ENCODE peak calls at places on chromosomes 4 and X, in nine cellular contexts. L, U, S, O, M, B, Y, X and C are unnamed samples.

GRCh38 chr4:123505457-123506310 is 109.1 kb downstream of the SPRY1 start:
- DNase-seq in B (no peak), X (peak; percentile 63), U (peak; percentile 66), M (peak; percentile 52), O (peak; percentile 28), Y (peak; percentile 80), S (peak; percentile 69), L (peak; percentile 61), C (no peak)

GRCh38 chr4:3291969-3292570 is 751 bp upstream of the RGS12 start:
- DNase-seq in O (peak; percentile 57), M (peak; percentile 53), U (no peak), S (peak; percentile 85), Y (peak; percentile 61), L (peak; percentile 69), B (no peak), X (peak; percentile 77), C (peak; percentile 65)

GRCh38 chr4:88533937-88534750 is 10.6 kb upstream of the PYURF start:
- DNase-seq in X (no peak), U (no peak), B (peak; percentile 52), S (no peak), M (no peak), O (no peak), Y (no peak), L (no peak), C (no peak)

GRCh38 chr4:40481977-40482376 is 146.8 kb downstream of the CHRNA9 start:
- DNase-seq in O (no peak), L (no peak), U (no peak), Y (no peak), B (no peak), X (no peak), M (no peak), S (no peak), C (no peak)

GRCh38 chr4:68927165-68927564 is 24.4 kb downstream of the UGT2A3 start:
- DNase-seq in U (no peak), Y (no peak), S (no peak), M (no peak), L (no peak), X (no peak), B (no peak), O (no peak), C (no peak)

GRCh38 chrX:18548996-18549395 is 122.9 kb downstream of the RS1 start:
- DNase-seq in O (no peak), M (no peak), Y (no peak), S (no peak), U (no peak), B (no peak), X (no peak), L (no peak), C (no peak)

GRCh38 chrX:23815376-23815775 is 32.4 kb downstream of the SAT1 start:
- DNase-seq in L (no peak), M (no peak), U (no peak), S (no peak), O (no peak), B (no peak), X (no peak), Y (no peak), C (no peak)

GRCh38 chr4:144350706-144351105 is 210.2 kb upstream of the GYPA start:
- DNase-seq in B (no peak), X (no peak), M (no peak), Y (no peak), L (no peak), S (no peak), U (no peak), O (no peak), C (no peak)

GRCh38 chr4:145956288-145956890 is 17.8 kb upstream of the ZNF827 start:
- DNase-seq in O (peak; percentile 20), Y (peak; percentile 58), M (peak; percentile 71), X (peak; percentile 58), L (peak; percentile 4), B (no peak), U (no peak), S (no peak), C (no peak)

GRCh38 chrX:47200385-47201150 is 6.9 kb downstream of the UBA1 start:
- DNase-seq in X (peak; percentile 63), Y (no peak), U (peak; percentile 74), O (no peak), S (no peak), M (no peak), L (no peak), B (no peak), C (no peak)

GRCh38 chr4:184283659-184284335 is 66.1 kb upstream of the ENPP6 start:
- DNase-seq in S (no peak), O (no peak), X (no peak), U (peak; percentile 55), B (no peak), L (no peak), Y (no peak), M (no peak), C (no peak)

GRCh38 chr4:66590488-66591215 is 920.4 kb upstream of the EPHA5 start:
- DNase-seq in Y (no peak), M (no peak), B (no peak), O (no peak), U (no peak), L (no peak), S (no peak), X (no peak), C (no peak)

GRCh38 chr4:112370466-112370865 is 73.3 kb downstream of the ALPK1 start:
- DNase-seq in S (no peak), L (no peak), O (no peak), B (no peak), U (no peak), M (no peak), Y (no peak), X (no peak), C (no peak)

GRCh38 chr4:167652267-167652666 is 418.0 kb upstream of the SPOCK3 start:
- DNase-seq in O (no peak), L (no peak), X (no peak), Y (no peak), U (no peak), B (no peak), M (no peak), S (no peak), C (no peak)

GRCh38 chr4:159227378-159227777 is 124.5 kb downstream of the RAPGEF2 start:
- DNase-seq in S (no peak), U (no peak), L (peak; percentile 83), X (no peak), M (no peak), O (no peak), B (no peak), Y (no peak), C (no peak)

GRCh38 chr4:40661803-40662202 is 32.1 kb upstream of the RBM47 start:
- DNase-seq in Y (no peak), O (no peak), U (no peak), L (no peak), S (no peak), X (no peak), B (no peak), M (no peak), C (no peak)

GRCh38 chr4:76703123-76703490 is 194.8 kb downstream of the SOWAHB start:
- DNase-seq in O (no peak), Y (no peak), S (no peak), B (no peak), U (no peak), L (no peak), M (no peak), X (no peak), C (no peak)

GRCh38 chr4:71639380-71639779 is 144.5 kb downstream of the GC start:
- DNase-seq in O (no peak), L (no peak), M (no peak), X (no peak), S (no peak), U (no peak), B (no peak), Y (no peak), C (no peak)

GRCh38 chr4:133096972-133097371 is 52.1 kb upstream of the PCDH10 start:
- DNase-seq in U (no peak), X (no peak), S (no peak), Y (no peak), B (no peak), O (no peak), L (no peak), M (no peak), C (no peak)

GRCh38 chrX:71618303-71618721 is at the start of gene CXCR3:
- DNase-seq in L (no peak), O (no peak), Y (no peak), X (peak; percentile 72), S (no peak), M (no peak), U (no peak), B (no peak), C (no peak)

GRCh38 chr4:183098723-183099536 is at the start of gene WWC2:
- DNase-seq in O (peak; percentile 82), S (peak; percentile 91), L (peak; percentile 53), M (peak; percentile 76), B (peak; percentile 37), Y (peak; percentile 92), U (peak; percentile 93), X (peak; percentile 87), C (peak; percentile 89)

GRCh38 chr4:189834586-189834985 is 106.1 kb upstream of the FRG1 start:
- DNase-seq in X (no peak), Y (no peak), M (no peak), O (no peak), S (no peak), L (no peak), B (no peak), U (no peak), C (no peak)

GRCh38 chr4:76374744-76375143 is 46.2 kb downstream of the CCDC158 start:
- DNase-seq in Y (no peak), O (no peak), L (no peak), U (no peak), B (no peak), S (no peak), X (no peak), M (no peak), C (no peak)

GRCh38 chr4:80202784-80203553 is 5.7 kb downstream of the PRDM8 start:
- DNase-seq in O (no peak), X (peak; percentile 80), S (no peak), Y (peak; percentile 44), B (no peak), U (no peak), L (no peak), M (no peak), C (no peak)

GRCh38 chrX:37755073-37755472 is 24.8 kb upstream of the CYBB start:
- DNase-seq in S (no peak), X (peak; percentile 64), M (no peak), U (no peak), L (no peak), Y (no peak), O (no peak), B (no peak), C (no peak)

GRCh38 chrX:31499120-31499519 is 427.3 kb upstream of the FTHL17 start:
- DNase-seq in X (no peak), S (no peak), O (no peak), Y (no peak), U (no peak), L (no peak), M (no peak), B (peak; percentile 20), C (no peak)